ENCODE peak calls at places on chromosome 9, in eight cellular contexts. One of them, this sample, is unnamed.

GRCh38 chr9:129888085-129888808 is 53.0 kb downstream of the USP20 start:
- DNase-seq in dorsolateral prefrontal cortex: no peak
- DNase-seq in fibroblast of lung: no peak
- DNase-seq in psoas muscle: peak
- DNase-seq in pancreas: peak
- DNase-seq in mucosa of descending colon: peak
- DNase-seq in fibroblast of pulmonary artery: no peak
- DNase-seq in choroid plexus epithelial cell: no peak
- DNase-seq in this sample: no peak

GRCh38 chr9:129182625-129183494 is 4.8 kb upstream of the IER5L start:
- DNase-seq in mucosa of descending colon: peak
- DNase-seq in fibroblast of pulmonary artery: no peak
- DNase-seq in pancreas: no peak
- DNase-seq in dorsolateral prefrontal cortex: no peak
- DNase-seq in psoas muscle: peak
- DNase-seq in fibroblast of lung: no peak
- DNase-seq in choroid plexus epithelial cell: peak
- DNase-seq in this sample: peak

GRCh38 chr9:89519393-89519805 is 21.5 kb upstream of the SEMA4D start:
- DNase-seq in fibroblast of pulmonary artery: peak
- DNase-seq in psoas muscle: peak
- DNase-seq in mucosa of descending colon: no peak
- DNase-seq in choroid plexus epithelial cell: peak
- DNase-seq in dorsolateral prefrontal cortex: no peak
- DNase-seq in fibroblast of lung: peak
- DNase-seq in pancreas: peak
- DNase-seq in this sample: no peak

GRCh38 chr9:126877418-126877817 is 17.0 kb downstream of the ZBTB34 start:
- DNase-seq in dorsolateral prefrontal cortex: no peak
- DNase-seq in fibroblast of lung: no peak
- DNase-seq in psoas muscle: no peak
- DNase-seq in mucosa of descending colon: no peak
- DNase-seq in pancreas: no peak
- DNase-seq in choroid plexus epithelial cell: no peak
- DNase-seq in fibroblast of pulmonary artery: no peak
- DNase-seq in this sample: no peak

GRCh38 chr9:82332774-82333152 is 344.2 kb downstream of the SPATA31D1 start:
- DNase-seq in fibroblast of lung: peak
- DNase-seq in pancreas: no peak
- DNase-seq in mucosa of descending colon: no peak
- DNase-seq in choroid plexus epithelial cell: no peak
- DNase-seq in dorsolateral prefrontal cortex: no peak
- DNase-seq in psoas muscle: peak
- DNase-seq in fibroblast of pulmonary artery: no peak
- DNase-seq in this sample: no peak

GRCh38 chr9:112331676-112331955 is 1.8 kb downstream of the PTBP3 start:
- DNase-seq in fibroblast of lung: no peak
- DNase-seq in pancreas: no peak
- DNase-seq in psoas muscle: no peak
- DNase-seq in fibroblast of pulmonary artery: no peak
- DNase-seq in choroid plexus epithelial cell: no peak
- DNase-seq in mucosa of descending colon: no peak
- DNase-seq in dorsolateral prefrontal cortex: no peak
- DNase-seq in this sample: peak

GRCh38 chr9:136791466-136792276 is 527 bp downstream of the TMEM141 start:
- DNase-seq in pancreas: peak
- DNase-seq in fibroblast of pulmonary artery: no peak
- DNase-seq in psoas muscle: peak
- DNase-seq in choroid plexus epithelial cell: no peak
- DNase-seq in fibroblast of lung: no peak
- DNase-seq in dorsolateral prefrontal cortex: peak
- DNase-seq in mucosa of descending colon: peak
- DNase-seq in this sample: no peak

GRCh38 chr9:126440042-126440441 is 113.4 kb downstream of the MVB12B start:
- DNase-seq in fibroblast of pulmonary artery: no peak
- DNase-seq in choroid plexus epithelial cell: no peak
- DNase-seq in mucosa of descending colon: no peak
- DNase-seq in fibroblast of lung: no peak
- DNase-seq in pancreas: no peak
- DNase-seq in dorsolateral prefrontal cortex: peak
- DNase-seq in psoas muscle: no peak
- DNase-seq in this sample: no peak

GRCh38 chr9:118331622-118332045 is 627.4 kb downstream of the TLR4 start:
- DNase-seq in psoas muscle: no peak
- DNase-seq in pancreas: no peak
- DNase-seq in dorsolateral prefrontal cortex: no peak
- DNase-seq in choroid plexus epithelial cell: peak
- DNase-seq in mucosa of descending colon: no peak
- DNase-seq in fibroblast of lung: peak
- DNase-seq in fibroblast of pulmonary artery: peak
- DNase-seq in this sample: peak

GRCh38 chr9:125337282-125337681 is 75.7 kb downstream of the GAPVD1 start:
- DNase-seq in psoas muscle: no peak
- DNase-seq in choroid plexus epithelial cell: no peak
- DNase-seq in fibroblast of lung: no peak
- DNase-seq in fibroblast of pulmonary artery: no peak
- DNase-seq in mucosa of descending colon: no peak
- DNase-seq in pancreas: no peak
- DNase-seq in dorsolateral prefrontal cortex: no peak
- DNase-seq in this sample: no peak

GRCh38 chr9:116027511-116027910 is 126.1 kb upstream of the PAPPA start:
- DNase-seq in mucosa of descending colon: no peak
- DNase-seq in fibroblast of lung: peak
- DNase-seq in fibroblast of pulmonary artery: peak
- DNase-seq in psoas muscle: no peak
- DNase-seq in pancreas: no peak
- DNase-seq in dorsolateral prefrontal cortex: no peak
- DNase-seq in choroid plexus epithelial cell: peak
- DNase-seq in this sample: peak

GRCh38 chr9:114430443-114430842 is 42.7 kb upstream of the AKNA start:
- DNase-seq in mucosa of descending colon: no peak
- DNase-seq in dorsolateral prefrontal cortex: no peak
- DNase-seq in psoas muscle: no peak
- DNase-seq in fibroblast of lung: peak
- DNase-seq in pancreas: no peak
- DNase-seq in choroid plexus epithelial cell: no peak
- DNase-seq in fibroblast of pulmonary artery: no peak
- DNase-seq in this sample: no peak

GRCh38 chr9:36820392-36820861 is 213.6 kb downstream of the PAX5 start:
- DNase-seq in dorsolateral prefrontal cortex: no peak
- DNase-seq in fibroblast of pulmonary artery: no peak
- DNase-seq in mucosa of descending colon: no peak
- DNase-seq in fibroblast of lung: no peak
- DNase-seq in psoas muscle: no peak
- DNase-seq in pancreas: no peak
- DNase-seq in choroid plexus epithelial cell: no peak
- DNase-seq in this sample: no peak

GRCh38 chr9:114894801-114895433 is 35.5 kb downstream of the TNFSF8 start:
- DNase-seq in fibroblast of lung: peak
- DNase-seq in psoas muscle: no peak
- DNase-seq in mucosa of descending colon: no peak
- DNase-seq in choroid plexus epithelial cell: peak
- DNase-seq in fibroblast of pulmonary artery: peak
- DNase-seq in pancreas: no peak
- DNase-seq in dorsolateral prefrontal cortex: no peak
- DNase-seq in this sample: peak

GRCh38 chr9:89477811-89478583 is 19.9 kb downstream of the SEMA4D start:
- DNase-seq in psoas muscle: no peak
- DNase-seq in pancreas: no peak
- DNase-seq in mucosa of descending colon: no peak
- DNase-seq in dorsolateral prefrontal cortex: no peak
- DNase-seq in fibroblast of pulmonary artery: peak
- DNase-seq in choroid plexus epithelial cell: peak
- DNase-seq in fibroblast of lung: peak
- DNase-seq in this sample: peak

GRCh38 chr9:106878943-106879916 is 16.3 kb downstream of the ZNF462 start:
- DNase-seq in psoas muscle: peak
- DNase-seq in dorsolateral prefrontal cortex: peak
- DNase-seq in fibroblast of lung: peak
- DNase-seq in mucosa of descending colon: peak
- DNase-seq in choroid plexus epithelial cell: peak
- DNase-seq in fibroblast of pulmonary artery: peak
- DNase-seq in pancreas: peak
- DNase-seq in this sample: peak

GRCh38 chr9:128919409-128919808 is 1.4 kb upstream of the PHYHD1 start:
- DNase-seq in choroid plexus epithelial cell: no peak
- DNase-seq in mucosa of descending colon: no peak
- DNase-seq in dorsolateral prefrontal cortex: no peak
- DNase-seq in pancreas: peak
- DNase-seq in psoas muscle: no peak
- DNase-seq in fibroblast of pulmonary artery: no peak
- DNase-seq in fibroblast of lung: no peak
- DNase-seq in this sample: no peak

GRCh38 chr9:136400038-136400834 is at the start of gene SNAPC4:
- DNase-seq in fibroblast of pulmonary artery: peak
- DNase-seq in pancreas: peak
- DNase-seq in psoas muscle: peak
- DNase-seq in choroid plexus epithelial cell: peak
- DNase-seq in fibroblast of lung: peak
- DNase-seq in dorsolateral prefrontal cortex: peak
- DNase-seq in mucosa of descending colon: peak
- DNase-seq in this sample: peak

GRCh38 chr9:128055222-128056040 is 11.7 kb downstream of the NAIF1 start:
- DNase-seq in mucosa of descending colon: no peak
- DNase-seq in dorsolateral prefrontal cortex: no peak
- DNase-seq in fibroblast of pulmonary artery: peak
- DNase-seq in pancreas: peak
- DNase-seq in choroid plexus epithelial cell: peak
- DNase-seq in psoas muscle: peak
- DNase-seq in fibroblast of lung: no peak
- DNase-seq in this sample: peak

GRCh38 chr9:104835163-104835562 is 71.2 kb downstream of the NIPSNAP3B start:
- DNase-seq in fibroblast of lung: peak
- DNase-seq in psoas muscle: no peak
- DNase-seq in fibroblast of pulmonary artery: no peak
- DNase-seq in pancreas: peak
- DNase-seq in dorsolateral prefrontal cortex: no peak
- DNase-seq in mucosa of descending colon: no peak
- DNase-seq in choroid plexus epithelial cell: no peak
- DNase-seq in this sample: no peak

GRCh38 chr9:115202181-115202580 is 84.2 kb upstream of the TNC start:
- DNase-seq in choroid plexus epithelial cell: no peak
- DNase-seq in mucosa of descending colon: no peak
- DNase-seq in pancreas: no peak
- DNase-seq in dorsolateral prefrontal cortex: no peak
- DNase-seq in psoas muscle: no peak
- DNase-seq in fibroblast of lung: no peak
- DNase-seq in fibroblast of pulmonary artery: no peak
- DNase-seq in this sample: no peak

GRCh38 chr9:6413365-6414263 is 615 bp downstream of the UHRF2 start:
- DNase-seq in mucosa of descending colon: peak
- DNase-seq in pancreas: peak
- DNase-seq in fibroblast of pulmonary artery: peak
- DNase-seq in psoas muscle: peak
- DNase-seq in dorsolateral prefrontal cortex: no peak
- DNase-seq in choroid plexus epithelial cell: no peak
- DNase-seq in fibroblast of lung: no peak
- DNase-seq in this sample: no peak

GRCh38 chr9:121736964-121737462 is 85.6 kb downstream of the DAB2IP start:
- DNase-seq in mucosa of descending colon: peak
- DNase-seq in psoas muscle: no peak
- DNase-seq in fibroblast of lung: no peak
- DNase-seq in pancreas: peak
- DNase-seq in choroid plexus epithelial cell: no peak
- DNase-seq in fibroblast of pulmonary artery: no peak
- DNase-seq in dorsolateral prefrontal cortex: no peak
- DNase-seq in this sample: no peak

GRCh38 chr9:1837453-1838084 is 177.6 kb upstream of the SMARCA2 start:
- DNase-seq in pancreas: no peak
- DNase-seq in fibroblast of pulmonary artery: peak
- DNase-seq in choroid plexus epithelial cell: peak
- DNase-seq in mucosa of descending colon: no peak
- DNase-seq in psoas muscle: no peak
- DNase-seq in fibroblast of lung: no peak
- DNase-seq in dorsolateral prefrontal cortex: no peak
- DNase-seq in this sample: peak
- TF ChIP-seq CTCF in pancreas: peak
- TF ChIP-seq CTCF in fibroblast of pulmonary artery: peak
- TF ChIP-seq CTCF in choroid plexus epithelial cell: peak
- TF ChIP-seq CTCF in mucosa of descending colon: no peak
- TF ChIP-seq CTCF in psoas muscle: no peak
- TF ChIP-seq CTCF in fibroblast of lung: peak
- TF ChIP-seq CTCF in dorsolateral prefrontal cortex: peak
- TF ChIP-seq CTCF in this sample: peak

DNA sequence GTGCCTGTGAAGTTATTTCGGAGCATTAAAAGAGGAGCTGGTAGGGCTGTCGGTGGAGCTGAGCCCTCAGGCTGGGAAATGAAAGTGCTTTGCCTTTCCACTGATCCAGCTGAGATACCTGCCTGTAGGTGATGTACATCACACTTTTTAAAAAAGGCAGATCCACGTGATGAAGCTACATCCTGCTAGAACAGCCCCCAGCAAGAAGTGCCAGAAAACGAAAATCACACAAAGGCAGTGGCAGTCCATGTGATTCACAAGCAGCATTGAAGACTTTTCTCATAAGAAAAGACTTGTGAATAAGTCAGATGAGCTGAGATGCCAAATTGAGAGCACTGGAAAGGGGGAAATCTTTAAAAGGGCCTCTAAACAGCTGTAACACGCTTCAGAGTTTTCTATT is 765.1 kb downstream of the PTPRD start:
- DNase-seq in choroid plexus epithelial cell: no peak
- DNase-seq in psoas muscle: no peak
- DNase-seq in mucosa of descending colon: no peak
- DNase-seq in dorsolateral prefrontal cortex: no peak
- DNase-seq in fibroblast of lung: no peak
- DNase-seq in pancreas: no peak
- DNase-seq in fibroblast of pulmonary artery: no peak
- DNase-seq in this sample: no peak
- H3K4me3 ChIP-seq in choroid plexus epithelial cell: no peak
- H3K4me3 ChIP-seq in psoas muscle: no peak
- H3K4me3 ChIP-seq in mucosa of descending colon: no peak
- H3K4me3 ChIP-seq in dorsolateral prefrontal cortex: no peak
- H3K4me3 ChIP-seq in fibroblast of lung: no peak
- H3K4me3 ChIP-seq in pancreas: no peak
- H3K4me3 ChIP-seq in fibroblast of pulmonary artery: no peak
- H3K4me3 ChIP-seq in this sample: no peak

GRCh38 chr9:33517373-33517772 is 6.7 kb upstream of the ANKRD18B start:
- DNase-seq in psoas muscle: no peak
- DNase-seq in choroid plexus epithelial cell: peak
- DNase-seq in dorsolateral prefrontal cortex: no peak
- DNase-seq in pancreas: no peak
- DNase-seq in fibroblast of lung: peak
- DNase-seq in fibroblast of pulmonary artery: peak
- DNase-seq in mucosa of descending colon: no peak
- DNase-seq in this sample: peak
- TF ChIP-seq CTCF in psoas muscle: peak
- TF ChIP-seq CTCF in choroid plexus epithelial cell: peak
- TF ChIP-seq CTCF in dorsolateral prefrontal cortex: peak
- TF ChIP-seq CTCF in pancreas: peak
- TF ChIP-seq CTCF in fibroblast of lung: peak
- TF ChIP-seq CTCF in fibroblast of pulmonary artery: peak
- TF ChIP-seq CTCF in mucosa of descending colon: peak
- TF ChIP-seq CTCF in this sample: peak

GRCh38 chr9:109812818-109813281 is 32.9 kb downstream of the PALM2AKAP2 start:
- DNase-seq in pancreas: no peak
- DNase-seq in fibroblast of lung: no peak
- DNase-seq in choroid plexus epithelial cell: no peak
- DNase-seq in fibroblast of pulmonary artery: no peak
- DNase-seq in psoas muscle: no peak
- DNase-seq in dorsolateral prefrontal cortex: no peak
- DNase-seq in mucosa of descending colon: no peak
- DNase-seq in this sample: no peak
- H3K4me3 ChIP-seq in pancreas: no peak
- H3K4me3 ChIP-seq in fibroblast of lung: no peak
- H3K4me3 ChIP-seq in choroid plexus epithelial cell: no peak
- H3K4me3 ChIP-seq in fibroblast of pulmonary artery: no peak
- H3K4me3 ChIP-seq in psoas muscle: no peak
- H3K4me3 ChIP-seq in dorsolateral prefrontal cortex: no peak
- H3K4me3 ChIP-seq in mucosa of descending colon: no peak
- H3K4me3 ChIP-seq in this sample: no peak

This sample was measured in fibroblast of the aortic adventitia.